ENCODE peak calls at places on chromosomes 6 and 20, in four cellular contexts. Z, O, P and R are unnamed samples.

GRCh38 chr6:118705799-118706481 is 54.5 kb upstream of the CEP85L start:
- DNase-seq in Z (no peak), O (peak), P (no peak), R (peak)

GRCh38 chr6:28927856-28928255 is 4.1 kb upstream of the TRIM27 start:
- DNase-seq in Z (no peak), O (no peak), P (no peak), R (no peak)

GRCh38 chr20:4835244-4836177 is 113.8 kb downstream of the PRND start:
- DNase-seq in Z (no peak), O (no peak), P (no peak), R (no peak)

GRCh38 chr6:137799950-137800568 is 67.0 kb upstream of the TNFAIP3 start:
- DNase-seq in Z (peak), O (peak), P (no peak), R (peak)

GRCh38 chr20:57398231-57398821 is 7.1 kb downstream of the RBM38 start:
- DNase-seq in Z (no peak), O (no peak), P (peak), R (no peak)

GRCh38 chr6:152121910-152122309 is 314.4 kb downstream of the ESR1 start:
- DNase-seq in Z (no peak), O (no peak), P (no peak), R (no peak)

GRCh38 chr6:166998256-166999144 is 697 bp upstream of the CEP43 start:
- DNase-seq in Z (no peak), O (no peak), P (peak), R (peak)

GRCh38 chr20:20824924-20825584 is 112.6 kb upstream of the RALGAPA2 start:
- DNase-seq in Z (peak), O (peak), P (peak), R (peak)

GRCh38 chr20:48523191-48523757 is 304.5 kb downstream of the PREX1 start:
- DNase-seq in Z (peak), O (peak), P (no peak), R (peak)

GRCh38 chr6:128039542-128039941 is 138.7 kb upstream of the THEMIS start:
- DNase-seq in Z (no peak), O (no peak), P (no peak), R (no peak)

GRCh38 chr6:116556065-116556464 is 2.5 kb downstream of the CALHM4 start:
- DNase-seq in Z (no peak), O (peak), P (no peak), R (no peak)

GRCh38 chr6:127641905-127642304 is 64.9 kb downstream of the C6orf58 start:
- DNase-seq in Z (peak), O (peak), P (no peak), R (peak)

GRCh38 chr20:61861054-61861841 is 204.4 kb downstream of the TAF4 start:
- DNase-seq in Z (no peak), O (no peak), P (no peak), R (no peak)

GRCh38 chr20:436476-436875 is 25.9 kb downstream of the TBC1D20 start:
- DNase-seq in Z (no peak), O (no peak), P (no peak), R (no peak)

GRCh38 chr6:142902636-142903053 is 42.3 kb downstream of the HIVEP2 start:
- DNase-seq in Z (peak), O (peak), P (peak), R (peak)

GRCh38 chr20:24590193-24590982 is 121.0 kb downstream of the SYNDIG1 start:
- DNase-seq in Z (no peak), O (no peak), P (no peak), R (no peak)

GRCh38 chr20:50478162-50479036 is 31.8 kb upstream of the PTPN1 start:
- DNase-seq in Z (peak), O (peak), P (peak), R (no peak)

GRCh38 chr6:251920-252319 is 40.4 kb upstream of the DUSP22 start:
- DNase-seq in Z (no peak), O (no peak), P (no peak), R (no peak)

GRCh38 chr6:97497713-97498331 is 214.8 kb upstream of the MMS22L start:
- DNase-seq in Z (peak), O (peak), P (peak), R (peak)

GRCh38 chr6:20128018-20128417 is 84.3 kb downstream of the MBOAT1 start:
- DNase-seq in Z (no peak), O (no peak), P (no peak), R (no peak)

GRCh38 chr6:158262755-158263154 is 49.5 kb upstream of the TULP4 start:
- DNase-seq in Z (no peak), O (no peak), P (no peak), R (no peak)

GRCh38 chr20:16571333-16571732 is 1.9 kb downstream of the KIF16B start:
- DNase-seq in Z (no peak), O (no peak), P (no peak), R (no peak)

GRCh38 chr20:57056651-57057050 is 209.8 kb downstream of the BMP7 start:
- DNase-seq in Z (no peak), O (no peak), P (no peak), R (no peak)

GRCh38 chr6:124964084-124964763 is 2.0 kb downstream of the RNF217 start:
- DNase-seq in Z (peak), O (peak), P (no peak), R (peak)

GRCh38 chr6:125114248-125114858 is 39.2 kb upstream of the TPD52L1 start:
- DNase-seq in Z (peak), O (peak), P (peak), R (peak)

GRCh38 chr6:15905488-15906392 is 223.1 kb upstream of the MYLIP start:
- DNase-seq in Z (no peak), O (no peak), P (no peak), R (peak)

GRCh38 chr20:17614176-17614811 is 44.4 kb downstream of the DSTN start:
- DNase-seq in Z (no peak), O (peak), P (peak), R (no peak)

GRCh38 chr20:4730782-4731181 is 9.1 kb downstream of the PRND start:
- DNase-seq in Z (peak), O (peak), P (no peak), R (peak)

GRCh38 chr6:55955684-55956083 is 80.3 kb upstream of the BMP5 start:
- DNase-seq in Z (no peak), O (no peak), P (no peak), R (no peak)

GRCh38 chr6:624979-625378 is 31.9 kb downstream of the HUS1B start:
- DNase-seq in Z (no peak), O (peak), P (no peak), R (peak)

GRCh38 chr6:140806431-140806830 is 1326.3 kb upstream of the GJE1 start:
- DNase-seq in Z (no peak), O (peak), P (no peak), R (no peak)

GRCh38 chr6:113481441-113481840 is 375.7 kb upstream of the MARCKS start:
- DNase-seq in Z (no peak), O (peak), P (no peak), R (no peak)

GRCh38 chr6:157941101-157941863 is 40.4 kb upstream of the SYNJ2 start:
- DNase-seq in Z (no peak), O (no peak), P (no peak), R (no peak)

GRCh38 chr6:14661696-14662095 is 544.1 kb downstream of the CD83 start:
- DNase-seq in Z (no peak), O (no peak), P (no peak), R (no peak)

GRCh38 chr20:53728359-53728758 is 134.7 kb upstream of the ZNF217 start:
- DNase-seq in Z (no peak), O (no peak), P (no peak), R (no peak)

GRCh38 chr20:50366270-50367103 is 143.7 kb upstream of the PTPN1 start:
- DNase-seq in Z (peak), O (peak), P (peak), R (peak)

GRCh38 chr20:49452011-49452482 is 30.4 kb downstream of the KCNB1 start:
- DNase-seq in Z (no peak), O (no peak), P (no peak), R (peak)

GRCh38 chr6:113461153-113461897 is 395.8 kb upstream of the MARCKS start:
- DNase-seq in Z (peak), O (peak), P (no peak), R (peak)

GRCh38 chr20:44183282-44183681 is 3.7 kb downstream of the JPH2 start:
- DNase-seq in Z (no peak), O (no peak), P (no peak), R (no peak)

GRCh38 chr20:44182135-44182765 is 4.7 kb downstream of the JPH2 start:
- DNase-seq in Z (no peak), O (no peak), P (no peak), R (no peak)

GRCh38 chr20:44181611-44182010 is 5.4 kb downstream of the JPH2 start:
- DNase-seq in Z (no peak), O (no peak), P (no peak), R (no peak)

GRCh38 chr20:44182863-44183262 is 4.1 kb downstream of the JPH2 start:
- DNase-seq in Z (no peak), O (no peak), P (no peak), R (no peak)

GRCh38 chr20:44180814-44181213 is 6.2 kb downstream of the JPH2 start:
- DNase-seq in Z (no peak), O (peak), P (no peak), R (no peak)
- TF ChIP-seq POLR2A in Z (no peak), O (no peak), P (no peak), R (no peak)

GRCh38 chr6:43059168-43060033 is at the start of the genes KLC4 and MRPL2:
- DNase-seq in Z (peak), O (peak), P (peak), R (peak)
- TF ChIP-seq POLR2A in Z (no peak), O (peak), P (no peak), R (peak)

GRCh38 chr20:64077094-64077493 is 2.2 kb downstream of the RGS19 start:
- DNase-seq in Z (no peak), O (no peak), P (no peak), R (no peak)
- TF ChIP-seq POLR2A in Z (no peak), O (no peak), P (no peak), R (no peak)

DNA sequence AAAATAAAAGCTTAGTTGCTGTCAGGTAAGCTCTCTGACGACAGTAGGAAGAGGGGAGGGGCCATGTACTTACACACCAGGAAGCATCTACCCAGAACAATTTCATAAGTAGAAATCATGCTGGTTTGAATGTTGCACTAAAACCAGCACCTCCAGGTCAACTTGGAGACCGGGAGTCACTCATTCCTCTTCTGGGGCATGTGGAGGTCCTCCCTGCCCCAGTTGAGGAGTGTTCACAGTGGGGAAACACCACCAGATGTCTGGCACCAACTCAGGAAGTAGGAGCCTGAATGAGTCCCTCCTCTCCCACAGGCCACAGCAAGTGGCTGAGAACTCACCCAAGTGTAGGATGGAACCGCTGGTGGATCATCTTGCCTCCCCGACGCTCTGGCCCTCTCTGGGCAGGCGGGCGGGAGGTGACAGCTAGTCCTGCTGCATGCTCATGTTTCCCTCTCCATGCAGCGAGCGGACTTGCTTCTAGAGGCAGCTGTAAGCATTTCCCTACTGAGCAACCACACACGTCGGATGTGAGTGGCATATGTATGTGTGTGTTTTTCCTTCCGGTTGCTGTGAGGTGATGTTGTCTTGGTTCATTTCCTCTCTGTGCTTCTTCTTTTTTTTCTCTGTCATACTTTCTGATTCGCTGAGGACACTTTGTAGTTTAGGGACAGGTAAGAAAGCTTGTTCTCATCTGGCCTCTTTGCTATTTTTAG is 149.5 kb upstream of the NEDD9 start:
- DNase-seq in Z (no peak), O (no peak), P (peak), R (no peak)
- TF ChIP-seq POLR2A in Z (no peak), O (no peak), P (no peak), R (no peak)

GRCh38 chr20:35319206-35320197 is 27.3 kb upstream of the FAM83C start:
- DNase-seq in Z (no peak), O (peak), P (no peak), R (peak)
- TF ChIP-seq POLR2A in Z (no peak), O (no peak), P (no peak), R (no peak)

GRCh38 chr6:32254761-32255211 is 30.9 kb upstream of the NOTCH4 start:
- DNase-seq in Z (no peak), O (no peak), P (no peak), R (no peak)

GRCh38 chr6:32252326-32253009 is 28.6 kb upstream of the NOTCH4 start:
- DNase-seq in Z (no peak), O (no peak), P (no peak), R (no peak)

GRCh38 chr6:32255212-32256153 is 31.6 kb upstream of the NOTCH4 start:
- DNase-seq in Z (peak), O (peak), P (peak), R (peak)
- TF ChIP-seq POLR2A in Z (no peak), O (peak), P (no peak), R (peak)

DNA sequence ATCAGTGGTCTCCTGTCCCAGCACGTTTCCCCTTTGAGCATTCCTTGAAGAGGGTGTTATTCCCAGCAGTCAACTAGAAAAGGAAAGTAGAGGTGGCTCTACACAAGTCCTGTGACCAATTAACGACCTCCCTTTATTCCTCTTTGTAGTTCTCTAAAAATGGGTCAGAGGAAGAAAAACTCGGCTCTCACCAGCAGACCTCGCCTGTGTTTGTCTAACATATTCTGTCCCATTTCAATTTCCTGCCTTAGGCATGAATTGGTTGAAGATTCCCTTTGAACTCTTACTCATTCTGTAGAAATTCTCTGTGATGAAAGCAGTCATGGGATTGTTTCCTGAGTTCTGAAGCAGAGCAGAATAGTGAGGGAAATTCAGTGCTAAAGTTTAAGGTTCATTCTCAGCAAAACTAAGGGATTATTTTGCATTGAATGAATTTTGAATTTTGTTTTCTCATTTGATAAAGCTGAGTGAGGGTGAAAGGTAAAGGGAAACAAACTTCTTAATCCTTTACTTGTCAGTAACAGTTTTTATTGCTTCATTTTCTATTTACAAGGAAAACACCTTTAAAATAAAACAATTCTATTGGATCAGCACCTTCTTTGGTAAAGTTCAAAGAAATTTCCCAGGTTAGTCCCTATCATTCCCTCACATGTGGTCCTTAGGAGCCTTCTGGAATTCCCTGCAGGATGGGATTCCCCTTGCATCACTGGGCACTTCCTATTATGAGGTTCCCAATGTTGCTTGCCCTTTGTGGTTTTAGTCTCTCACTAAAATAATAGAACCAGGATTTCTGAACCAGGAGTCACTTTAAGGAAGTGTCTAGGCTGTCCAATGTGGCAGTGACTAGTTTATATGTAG is 105.8 kb downstream of the SLX4IP start:
- DNase-seq in Z (peak), O (peak), P (no peak), R (peak)
- TF ChIP-seq POLR2A in Z (no peak), O (peak), P (no peak), R (no peak)

GRCh38 chr6:147418523-147418922 is 90.0 kb upstream of the SAMD5 start:
- DNase-seq in Z (no peak), O (no peak), P (no peak), R (no peak)

GRCh38 chr6:147423111-147423510 is 85.4 kb upstream of the SAMD5 start:
- DNase-seq in Z (no peak), O (no peak), P (no peak), R (no peak)

GRCh38 chr6:147416622-147417021 is 91.9 kb upstream of the SAMD5 start:
- DNase-seq in Z (no peak), O (no peak), P (no peak), R (no peak)

GRCh38 chr6:147417954-147418353 is 90.5 kb upstream of the SAMD5 start:
- DNase-seq in Z (no peak), O (no peak), P (no peak), R (no peak)

DNA sequence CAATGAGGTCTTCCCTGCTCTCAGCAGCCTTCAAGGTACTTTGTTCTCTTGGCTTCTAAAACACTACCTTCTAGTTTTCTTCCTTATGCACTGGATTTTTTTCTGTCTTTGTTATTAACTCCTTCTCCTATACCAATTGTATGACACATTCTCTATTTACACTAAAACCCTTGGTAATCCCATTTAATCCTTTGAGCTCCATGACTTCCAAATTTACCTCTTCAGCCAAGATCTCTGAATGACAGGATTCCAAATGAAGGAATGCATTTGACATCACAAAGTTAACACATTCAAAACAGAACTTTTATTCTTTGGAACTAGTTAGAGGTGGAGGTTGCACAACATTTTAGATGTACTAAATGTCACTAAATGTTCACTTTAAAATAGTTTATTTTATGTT is 86.6 kb upstream of the SAMD5 start:
- DNase-seq in Z (no peak), O (no peak), P (no peak), R (no peak)
- TF ChIP-seq POLR2A in Z (no peak), O (no peak), P (no peak), R (no peak)

DNA sequence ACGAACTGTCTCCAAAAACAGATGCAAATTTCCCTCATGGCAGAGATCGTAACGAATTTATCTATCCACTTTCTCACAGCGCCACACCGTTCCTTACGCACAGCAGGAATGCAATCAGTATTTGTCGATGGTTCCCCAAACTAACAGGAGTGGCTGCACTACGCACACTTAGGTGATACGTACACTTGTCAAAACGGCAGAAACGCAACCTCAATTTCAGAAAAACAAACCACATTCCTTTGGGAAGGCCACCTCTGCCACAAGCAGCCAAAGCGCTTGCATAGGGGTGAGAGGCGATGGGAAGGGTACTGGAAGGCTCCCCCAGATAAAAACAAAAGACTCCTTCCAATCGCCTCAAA is 638 bp downstream of the MDN1 start:
- DNase-seq in Z (peak), O (peak), P (no peak), R (peak)
- TF ChIP-seq POLR2A in Z (no peak), O (no peak), P (no peak), R (no peak)